ENCODE peak calls at places on chromosomes 12 and 14, in seven cellular contexts. A, I, C, T, D, U and R are unnamed samples.

GRCh38 chr14:104115691-104116543 is 22.5 kb upstream of the KIF26A start:
- DNase-seq in A (no peak), I (no peak), C (no peak), T (no peak), D (peak; percentile 63), U (no peak), R (no peak)

GRCh38 chr14:83006071-83006670 is 1472.5 kb upstream of the SEL1L start:
- DNase-seq in A (no peak), I (no peak), C (no peak), T (no peak), D (peak; percentile 56), U (no peak), R (no peak)

GRCh38 chr12:103908877-103909276 is 21.3 kb upstream of the HSP90B1 start:
- DNase-seq in A (no peak), I (no peak), C (no peak), T (no peak), D (no peak), U (no peak), R (peak; percentile 46)

GRCh38 chr12:56590237-56590830 is 39.8 kb downstream of the BAZ2A start:
- DNase-seq in A (no peak), I (no peak), C (peak; percentile 49), T (no peak), D (no peak), U (no peak), R (no peak)

GRCh38 chr14:21382886-21383847 is 652 bp downstream of the SUPT16H start:
- DNase-seq in A (peak; percentile 52), I (peak; percentile 25), C (peak; percentile 28), T (peak; percentile 38), D (peak; percentile 62), U (peak; percentile 38), R (peak; percentile 23)

GRCh38 chr12:104219361-104219892 is 3.8 kb downstream of the TXNRD1 start:
- DNase-seq in A (peak; percentile 81), I (no peak), C (no peak), T (no peak), D (no peak), U (peak; percentile 99), R (peak; percentile 81)

GRCh38 chr12:5430639-5431603 is 987 bp upstream of the NTF3 start:
- DNase-seq in A (no peak), I (no peak), C (no peak), T (no peak), D (no peak), U (no peak), R (no peak)

GRCh38 chr12:38904932-38905479 is 385 bp downstream of the CPNE8 start:
- DNase-seq in A (peak; percentile 85), I (peak; percentile 79), C (peak; percentile 73), T (peak; percentile 39), D (peak; percentile 75), U (no peak), R (peak; percentile 37)

GRCh38 chr12:76568888-76569551 is 9.4 kb upstream of the OSBPL8 start:
- DNase-seq in A (no peak), I (no peak), C (no peak), T (no peak), D (no peak), U (no peak), R (no peak)

GRCh38 chr12:2152134-2152533 is 99.3 kb downstream of the CACNA1C start:
- DNase-seq in A (no peak), I (no peak), C (no peak), T (no peak), D (no peak), U (no peak), R (no peak)

GRCh38 chr14:55807992-55808391 is 228.0 kb downstream of the KTN1 start:
- DNase-seq in A (no peak), I (no peak), C (no peak), T (no peak), D (no peak), U (no peak), R (no peak)

GRCh38 chr12:130583800-130584199 is 132.3 kb downstream of the RIMBP2 start:
- DNase-seq in A (no peak), I (no peak), C (no peak), T (no peak), D (no peak), U (no peak), R (no peak)

GRCh38 chr14:101082036-101082435 is 178.5 kb upstream of the RTL1 start:
- DNase-seq in A (no peak), I (no peak), C (no peak), T (no peak), D (peak; percentile 20), U (no peak), R (no peak)

GRCh38 chr12:101305226-101305779 is 25.4 kb downstream of the UTP20 start:
- DNase-seq in A (peak; percentile 8), I (no peak), C (no peak), T (no peak), D (no peak), U (no peak), R (no peak)

GRCh38 chr14:54450535-54450934 is 9.4 kb upstream of the CNIH1 start:
- DNase-seq in A (no peak), I (no peak), C (peak; percentile 51), T (no peak), D (no peak), U (no peak), R (no peak)

GRCh38 chr14:105830171-105830570 is 303.8 kb downstream of the TMEM121 start:
- DNase-seq in A (no peak), I (no peak), C (no peak), T (peak; percentile 18), D (no peak), U (no peak), R (no peak)

GRCh38 chr14:74302160-74302628 is 540 bp downstream of the ABCD4 start:
- DNase-seq in A (peak; percentile 55), I (no peak), C (peak; percentile 73), T (peak; percentile 65), D (no peak), U (peak; percentile 41), R (peak; percentile 87)

GRCh38 chr12:39619316-39619659 is 315 bp downstream of the ABCD2 start:
- DNase-seq in A (no peak), I (no peak), C (no peak), T (no peak), D (no peak), U (no peak), R (no peak)

GRCh38 chr14:100825691-100826331 is at the start of gene MEG3:
- DNase-seq in A (no peak), I (peak; percentile 76), C (no peak), T (no peak), D (peak; percentile 86), U (no peak), R (peak; percentile 61)

GRCh38 chr12:96237465-96238077 is 43.4 kb downstream of the ELK3 start:
- DNase-seq in A (peak; percentile 68), I (peak; percentile 81), C (no peak), T (no peak), D (no peak), U (peak; percentile 92), R (peak; percentile 67)

GRCh38 chr14:70268760-70269159 is 80.0 kb upstream of the SLC8A3 start:
- DNase-seq in A (no peak), I (no peak), C (no peak), T (no peak), D (no peak), U (no peak), R (no peak)

GRCh38 chr14:64943556-64943955 is 1.0 kb upstream of the GPX2 start:
- DNase-seq in A (no peak), I (no peak), C (no peak), T (no peak), D (peak; percentile 42), U (no peak), R (no peak)

GRCh38 chr14:37592288-37593274 is 2.5 kb downstream of the FOXA1 start:
- DNase-seq in A (no peak), I (no peak), C (no peak), T (no peak), D (no peak), U (no peak), R (no peak)

GRCh38 chr12:130382818-130383217 is 45.1 kb downstream of the PIWIL1 start:
- DNase-seq in A (no peak), I (no peak), C (no peak), T (no peak), D (no peak), U (no peak), R (no peak)

GRCh38 chr12:53078425-53079225 is 565 bp downstream of the SPRYD3 start:
- DNase-seq in A (no peak), I (no peak), C (no peak), T (no peak), D (no peak), U (no peak), R (no peak)

GRCh38 chr12:132508248-132508740 is 18.3 kb downstream of the FBRSL1 start:
- DNase-seq in A (no peak), I (no peak), C (no peak), T (no peak), D (no peak), U (no peak), R (no peak)

GRCh38 chr14:83042858-83043257 is 1509.2 kb upstream of the SEL1L start:
- DNase-seq in A (no peak), I (no peak), C (no peak), T (no peak), D (no peak), U (no peak), R (no peak)

GRCh38 chr12:95218852-95219171 is 1.2 kb downstream of the VEZT start:
- DNase-seq in A (no peak), I (no peak), C (peak; percentile 42), T (no peak), D (no peak), U (no peak), R (no peak)